ENCODE peak calls at places on chromosome 19, in nine cellular contexts. K is foreskin fibroblast, O is epithelial cell of esophagus, B is progenitor cell of endocrine pancreas, L is lung, W is fibroblast of the aortic adventitia, Y is HCT116, M is lower leg skin, P is A549. Z is an unnamed sample.

GRCh38 chr19:31596751-31597150 is 247.5 kb upstream of the TSHZ3 start:
- DNase-seq in K (no peak), O (no peak), B (no peak), L (no peak), W (no peak), Y (no peak), M (no peak), P (no peak), Z (no peak)

GRCh38 chr19:13207237-13208130 is 57.3 kb downstream of the IER2 start:
- DNase-seq in K (peak), O (no peak), B (no peak), L (no peak), W (peak), Y (no peak), M (no peak), P (no peak), Z (no peak)

GRCh38 chr19:18385675-18386542 is at the start of gene GDF15:
- DNase-seq in K (peak), O (peak), B (peak), L (peak), W (peak), Y (peak), M (peak), P (peak), Z (no peak)

GRCh38 chr19:42207767-42208259 is 9.7 kb downstream of the DEDD2 start:
- DNase-seq in K (peak), O (peak), B (no peak), L (no peak), W (peak), Y (no peak), M (no peak), P (peak), Z (no peak)

GRCh38 chr19:13150919-13151604 is 851 bp downstream of the IER2 start:
- DNase-seq in K (no peak), O (no peak), B (no peak), L (peak), W (no peak), Y (no peak), M (peak), P (no peak), Z (no peak)

GRCh38 chr19:15448778-15449619 is 757 bp downstream of the WIZ start:
- DNase-seq in K (peak), O (no peak), B (no peak), L (no peak), W (peak), Y (no peak), M (no peak), P (peak), Z (no peak)

GRCh38 chr19:35585844-35586243 is at the start of gene PMIS2:
- DNase-seq in K (no peak), O (no peak), B (no peak), L (no peak), W (no peak), Y (no peak), M (no peak), P (peak), Z (no peak)

GRCh38 chr19:32273483-32273882 is 71.9 kb upstream of the ZNF507 start:
- DNase-seq in K (no peak), O (no peak), B (no peak), L (no peak), W (no peak), Y (no peak), M (no peak), P (no peak), Z (no peak)

GRCh38 chr19:20367811-20368294 is 197.7 kb downstream of the ZNF737 start:
- DNase-seq in K (no peak), O (peak), B (peak), L (no peak), W (no peak), Y (no peak), M (no peak), P (no peak), Z (no peak)

GRCh38 chr19:3146677-3147100 is 10.9 kb downstream of the GNA15 start:
- DNase-seq in K (no peak), O (no peak), B (peak), L (peak), W (no peak), Y (no peak), M (no peak), P (no peak), Z (peak)

GRCh38 chr19:55016017-55016416 is 22.0 kb downstream of the GP6 start:
- DNase-seq in K (no peak), O (no peak), B (no peak), L (no peak), W (no peak), Y (no peak), M (no peak), P (no peak), Z (no peak)

GRCh38 chr19:33797821-33798633 is 1.4 kb downstream of the KCTD15 start:
- DNase-seq in K (peak), O (peak), B (no peak), L (peak), W (no peak), Y (no peak), M (no peak), P (peak), Z (no peak)

GRCh38 chr19:54430306-54431254 is 15.3 kb downstream of the TTYH1 start:
- DNase-seq in K (peak), O (peak), B (no peak), L (no peak), W (no peak), Y (peak), M (no peak), P (no peak), Z (no peak)

GRCh38 chr19:31666126-31666525 is 316.9 kb upstream of the TSHZ3 start:
- DNase-seq in K (no peak), O (no peak), B (no peak), L (no peak), W (no peak), Y (no peak), M (no peak), P (no peak), Z (no peak)

GRCh38 chr19:40282920-40283319 is 2.2 kb downstream of the AKT2 start:
- DNase-seq in K (peak), O (no peak), B (no peak), L (no peak), W (no peak), Y (no peak), M (no peak), P (no peak), Z (no peak)

GRCh38 chr19:54208784-54209057 is 8.1 kb downstream of the RPS9 start:
- DNase-seq in K (peak), O (peak), B (no peak), L (no peak), W (peak), Y (no peak), M (no peak), P (no peak), Z (no peak)

GRCh38 chr19:3554254-3555083 is 2.9 kb downstream of the MFSD12 start:
- DNase-seq in K (no peak), O (no peak), B (no peak), L (no peak), W (no peak), Y (no peak), M (no peak), P (no peak), Z (no peak)

GRCh38 chr19:36488816-36489138 is 584 bp downstream of the ZNF566 start:
- DNase-seq in K (peak), O (no peak), B (no peak), L (no peak), W (no peak), Y (peak), M (no peak), P (peak), Z (no peak)

GRCh38 chr19:47363758-47364529 is 14.8 kb downstream of the DHX34 start:
- DNase-seq in K (peak), O (peak), B (no peak), L (no peak), W (no peak), Y (no peak), M (no peak), P (no peak), Z (no peak)

GRCh38 chr19:8311461-8312260 is 3.5 kb upstream of the CD320 start:
- DNase-seq in K (no peak), O (no peak), B (no peak), L (no peak), W (no peak), Y (no peak), M (peak), P (no peak), Z (no peak)

GRCh38 chr19:12721656-12722565 is 1.8 kb downstream of the TNPO2 start:
- DNase-seq in K (peak), O (peak), B (peak), L (peak), W (peak), Y (no peak), M (peak), P (peak), Z (no peak)

GRCh38 chr19:33241530-33242101 is 16.0 kb upstream of the SLC7A10 start:
- DNase-seq in K (peak), O (peak), B (no peak), L (no peak), W (no peak), Y (no peak), M (no peak), P (no peak), Z (peak)

GRCh38 chr19:43524922-43525835 is 1.8 kb downstream of the ETHE1 start:
- DNase-seq in K (peak), O (peak), B (no peak), L (peak), W (peak), Y (peak), M (peak), P (peak), Z (no peak)

GRCh38 chr19:23015660-23016059 is 12.7 kb upstream of the ZNF728 start:
- DNase-seq in K (no peak), O (no peak), B (no peak), L (no peak), W (no peak), Y (no peak), M (no peak), P (no peak), Z (no peak)

GRCh38 chr19:27846944-27847343 is 1366.0 kb downstream of the UQCRFS1 start:
- DNase-seq in K (no peak), O (no peak), B (no peak), L (no peak), W (no peak), Y (no peak), M (no peak), P (no peak), Z (no peak)

GRCh38 chr19:17803264-17803896 is 8.4 kb downstream of the B3GNT3 start:
- DNase-seq in K (no peak), O (no peak), B (no peak), L (no peak), W (no peak), Y (no peak), M (no peak), P (no peak), Z (no peak)

GRCh38 chr19:37914908-37915307 is 7.9 kb downstream of the SIPA1L3 start:
- DNase-seq in K (no peak), O (no peak), B (no peak), L (no peak), W (no peak), Y (no peak), M (no peak), P (no peak), Z (no peak)

GRCh38 chr19:19657397-19657783 is 6.1 kb downstream of the ATP13A1 start:
- DNase-seq in K (peak), O (no peak), B (no peak), L (no peak), W (no peak), Y (no peak), M (no peak), P (no peak), Z (no peak)

GRCh38 chr19:30131246-30131645 is 189.2 kb downstream of the URI1 start:
- DNase-seq in K (no peak), O (no peak), B (no peak), L (no peak), W (no peak), Y (no peak), M (no peak), P (no peak), Z (no peak)

GRCh38 chr19:30130356-30131122 is 188.5 kb downstream of the URI1 start:
- DNase-seq in K (no peak), O (no peak), B (no peak), L (no peak), W (no peak), Y (no peak), M (no peak), P (no peak), Z (no peak)

GRCh38 chr19:30133803-30134202 is 191.8 kb downstream of the URI1 start:
- DNase-seq in K (no peak), O (no peak), B (no peak), L (no peak), W (no peak), Y (no peak), M (no peak), P (no peak), Z (no peak)

GRCh38 chr19:30131722-30132291 is 189.8 kb downstream of the URI1 start:
- DNase-seq in K (no peak), O (no peak), B (no peak), L (no peak), W (no peak), Y (no peak), M (no peak), P (no peak), Z (no peak)

DNA sequence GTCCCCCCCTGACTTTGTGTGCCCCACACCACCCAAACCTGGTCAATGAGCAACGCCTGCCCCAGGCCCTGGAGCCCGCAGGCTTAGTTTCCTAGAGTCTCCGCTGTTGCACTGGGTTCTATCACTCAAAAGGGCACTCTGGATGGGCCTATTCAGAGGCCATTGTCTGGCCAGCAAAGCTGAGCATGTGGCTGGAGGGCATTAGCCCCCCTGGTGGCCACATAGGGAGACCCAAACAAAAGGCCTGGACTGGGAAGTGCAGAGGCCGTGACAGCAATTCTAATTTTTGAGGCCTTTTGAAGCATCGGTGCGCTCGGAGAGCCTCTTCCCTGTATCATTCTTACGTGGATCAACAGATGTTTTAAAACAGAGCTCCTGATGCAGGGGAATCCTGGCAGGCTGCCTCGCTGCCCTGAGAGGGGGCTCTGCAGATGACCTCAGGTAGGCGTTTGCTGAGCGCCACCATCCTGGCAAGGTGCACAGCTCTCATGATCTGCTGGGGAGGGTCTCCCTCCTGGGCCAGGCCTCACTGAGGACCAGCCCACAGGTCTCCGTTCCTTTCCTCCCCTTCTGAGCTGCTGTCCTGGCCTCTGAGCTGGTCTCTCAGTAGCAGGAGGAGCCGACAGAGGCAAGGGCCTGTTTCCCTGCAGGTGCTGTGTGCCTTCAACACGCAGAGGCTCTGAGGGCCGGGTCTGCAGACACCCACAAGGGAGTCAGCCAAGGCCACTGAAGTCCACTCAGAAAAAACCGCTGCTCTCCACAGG is 190.5 kb downstream of the URI1 start:
- DNase-seq in K (no peak), O (no peak), B (no peak), L (no peak), W (no peak), Y (no peak), M (no peak), P (no peak), Z (no peak)
- TF ChIP-seq CTCF in K (no peak), O (no peak), B (peak), L (no peak), W (no peak), Y (no peak), M (no peak), P (no peak), Z (no peak)

GRCh38 chr19:46017095-46017429 is 5.8 kb downstream of the PGLYRP1 start:
- DNase-seq in K (no peak), O (no peak), B (no peak), L (no peak), W (no peak), Y (no peak), M (no peak), P (no peak), Z (no peak)
- TF ChIP-seq CTCF in K (no peak), O (no peak), B (no peak), L (no peak), W (no peak), Y (no peak), M (no peak), P (no peak), Z (peak)

DNA sequence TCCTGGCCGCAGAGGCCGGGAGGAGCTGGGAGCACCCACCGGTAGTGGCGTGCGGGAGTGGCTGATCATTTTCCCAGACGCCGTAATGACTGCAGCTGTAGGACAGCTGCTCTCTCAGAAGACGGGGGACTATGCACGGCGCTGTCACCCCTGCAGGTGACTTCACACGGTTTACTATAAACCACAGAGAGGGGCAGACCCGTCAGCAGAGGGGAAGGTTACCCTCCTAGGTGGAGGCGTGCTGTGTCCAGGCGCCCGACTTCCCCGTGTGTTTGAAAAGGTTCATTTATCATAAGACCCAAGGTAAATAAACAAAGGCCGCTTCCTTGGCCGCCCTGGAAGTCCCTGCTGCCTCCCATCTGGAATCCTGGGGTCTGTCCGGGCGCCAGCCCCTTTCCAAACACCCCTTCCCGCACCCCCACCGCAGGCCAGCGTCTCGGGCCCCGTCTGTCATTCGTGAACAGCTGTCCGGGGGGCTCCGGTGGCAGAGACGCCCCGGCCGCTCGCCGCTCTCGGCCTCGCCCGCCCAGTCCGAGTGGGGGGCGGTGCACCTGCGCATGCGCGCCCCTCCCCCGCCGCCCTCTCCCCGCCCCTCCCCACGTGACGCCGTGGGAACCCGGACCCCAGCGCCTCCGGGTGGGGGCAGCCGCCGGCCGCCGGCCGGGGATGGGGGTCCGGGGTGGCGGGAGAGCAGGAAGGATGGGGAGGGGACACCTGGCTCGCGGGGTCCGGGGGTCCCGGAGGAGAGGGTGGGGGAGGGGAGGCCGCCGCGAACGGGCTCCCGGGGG is 915 bp downstream of the SHC2 start:
- DNase-seq in K (peak), O (no peak), B (peak), L (peak), W (peak), Y (no peak), M (no peak), P (peak), Z (no peak)
- TF ChIP-seq CTCF in K (no peak), O (peak), B (no peak), L (no peak), W (no peak), Y (no peak), M (no peak), P (no peak), Z (no peak)

DNA sequence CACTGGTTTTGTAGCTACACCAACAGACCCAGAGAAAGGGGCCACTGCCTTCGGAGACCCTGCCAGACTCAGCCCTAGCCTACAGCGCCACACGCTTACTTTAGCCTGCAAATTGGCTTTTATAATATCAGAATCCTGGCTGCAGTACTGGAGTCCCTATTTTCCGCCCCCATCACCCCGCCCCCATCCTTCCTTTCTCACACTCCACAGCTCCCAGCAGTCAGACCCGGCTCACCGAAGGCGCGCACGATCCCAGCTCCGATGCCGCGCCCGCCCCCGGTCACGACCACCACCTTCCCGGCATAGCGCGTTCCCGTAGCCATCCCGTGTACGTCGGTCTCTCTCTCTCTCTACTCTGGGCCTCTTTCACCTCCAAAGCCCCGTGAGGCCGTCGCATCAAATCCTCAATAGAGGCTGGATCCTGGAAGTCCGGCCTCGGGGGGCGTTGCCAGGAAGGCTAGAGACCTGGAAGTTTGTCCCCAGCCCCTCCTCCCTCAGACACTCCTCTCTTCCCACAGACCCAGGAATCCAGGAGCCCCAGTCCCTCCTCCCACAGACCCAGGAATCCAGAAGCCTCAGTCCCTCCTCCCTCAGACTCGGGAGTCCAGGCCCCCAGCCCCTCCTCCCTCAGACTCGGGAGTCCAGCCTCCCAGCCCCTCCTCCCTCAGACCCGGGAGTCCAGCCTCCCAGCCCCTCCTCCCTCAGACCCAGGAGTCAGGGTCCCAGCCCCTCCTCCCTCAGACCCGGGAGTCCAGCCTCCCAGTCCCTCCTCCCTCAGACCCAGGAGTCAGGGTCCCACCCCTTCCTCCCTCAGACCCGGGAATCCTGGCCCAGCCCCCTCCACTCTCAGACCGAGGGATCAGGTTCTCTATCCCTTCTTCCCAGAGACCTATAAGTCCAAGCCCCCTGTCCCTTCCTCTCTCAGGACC is at the start of gene HSD17B14:
- DNase-seq in K (peak), O (no peak), B (peak), L (no peak), W (peak), Y (no peak), M (no peak), P (no peak), Z (no peak)
- TF ChIP-seq CTCF in K (no peak), O (no peak), B (peak), L (no peak), W (no peak), Y (no peak), M (no peak), P (peak), Z (no peak)